ENCODE peak calls at places on chromosome 11, in eight cellular contexts. J, S, T, N, P, Y, M and K are unnamed samples.

GRCh38 chr11:93020248-93021088 is 51.0 kb downstream of the MTNR1B start:
- DNase-seq in J (peak), S (no peak), T (no peak), N (peak), P (no peak), Y (no peak), M (no peak), K (no peak)

GRCh38 chr11:111906680-111907079 is 4.9 kb downstream of the CRYAB start:
- DNase-seq in J (no peak), S (no peak), T (no peak), N (no peak), P (no peak), Y (no peak), M (no peak), K (no peak)

GRCh38 chr11:62726156-62727006 is 876 bp downstream of the HNRNPUL2 start:
- DNase-seq in J (no peak), S (peak), T (no peak), N (no peak), P (no peak), Y (no peak), M (no peak), K (peak)

GRCh38 chr11:9594267-9595046 is 21.0 kb downstream of the WEE1 start:
- DNase-seq in J (peak), S (no peak), T (no peak), N (no peak), P (no peak), Y (no peak), M (no peak), K (no peak)

GRCh38 chr11:17459211-17459610 is 17.4 kb downstream of the ABCC8 start:
- DNase-seq in J (peak), S (no peak), T (no peak), N (no peak), P (no peak), Y (no peak), M (no peak), K (no peak)

GRCh38 chr11:78492973-78493372 is 75.4 kb upstream of the GAB2 start:
- DNase-seq in J (no peak), S (no peak), T (no peak), N (no peak), P (no peak), Y (no peak), M (no peak), K (no peak)

GRCh38 chr11:1875093-1875785 is 16.5 kb downstream of the PRR33 start:
- DNase-seq in J (no peak), S (no peak), T (peak), N (no peak), P (peak), Y (peak), M (no peak), K (peak)

GRCh38 chr11:94400839-94401772 is at the start of gene GPR83:
- DNase-seq in J (no peak), S (peak), T (no peak), N (no peak), P (peak), Y (peak), M (no peak), K (peak)

GRCh38 chr11:13448876-13449275 is 14.1 kb downstream of the BTBD10 start:
- DNase-seq in J (peak), S (no peak), T (no peak), N (no peak), P (peak), Y (no peak), M (no peak), K (no peak)

GRCh38 chr11:69530278-69531070 is 49.0 kb downstream of the LINC01488 start:
- DNase-seq in J (no peak), S (no peak), T (no peak), N (no peak), P (no peak), Y (no peak), M (peak), K (no peak)

GRCh38 chr11:22415481-22415880 is 77.3 kb downstream of the SLC17A6 start:
- DNase-seq in J (no peak), S (no peak), T (no peak), N (no peak), P (no peak), Y (no peak), M (no peak), K (no peak)

GRCh38 chr11:114501901-114502300 is 57.8 kb downstream of the NXPE1 start:
- DNase-seq in J (peak), S (no peak), T (no peak), N (no peak), P (no peak), Y (no peak), M (no peak), K (no peak)

DNA sequence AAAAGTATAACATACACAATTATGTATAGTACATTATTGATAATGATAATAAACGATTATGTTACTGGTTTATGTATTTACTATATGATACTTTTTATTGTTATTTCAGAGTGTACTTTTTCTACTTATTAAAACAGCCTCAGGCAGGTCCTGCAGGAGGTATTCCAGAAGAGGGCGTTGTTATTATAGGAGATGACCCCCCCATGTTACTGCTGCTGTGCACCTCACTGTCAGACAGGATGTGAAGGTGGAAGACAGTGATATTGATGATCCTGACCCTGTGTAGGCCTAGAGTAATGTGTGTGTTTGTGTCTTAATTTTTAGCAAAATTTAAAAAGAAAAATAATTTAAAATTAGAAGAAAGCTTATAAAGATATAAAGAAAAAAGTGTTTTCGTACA is 57.6 kb downstream of the REXO2 start:
- DNase-seq in J (no peak), S (no peak), T (no peak), N (no peak), P (no peak), Y (no peak), M (no peak), K (no peak)
- TF ChIP-seq CTCF in J (no peak), S (no peak), T (no peak), N (no peak), P (no peak), Y (no peak), M (no peak), K (no peak)

DNA sequence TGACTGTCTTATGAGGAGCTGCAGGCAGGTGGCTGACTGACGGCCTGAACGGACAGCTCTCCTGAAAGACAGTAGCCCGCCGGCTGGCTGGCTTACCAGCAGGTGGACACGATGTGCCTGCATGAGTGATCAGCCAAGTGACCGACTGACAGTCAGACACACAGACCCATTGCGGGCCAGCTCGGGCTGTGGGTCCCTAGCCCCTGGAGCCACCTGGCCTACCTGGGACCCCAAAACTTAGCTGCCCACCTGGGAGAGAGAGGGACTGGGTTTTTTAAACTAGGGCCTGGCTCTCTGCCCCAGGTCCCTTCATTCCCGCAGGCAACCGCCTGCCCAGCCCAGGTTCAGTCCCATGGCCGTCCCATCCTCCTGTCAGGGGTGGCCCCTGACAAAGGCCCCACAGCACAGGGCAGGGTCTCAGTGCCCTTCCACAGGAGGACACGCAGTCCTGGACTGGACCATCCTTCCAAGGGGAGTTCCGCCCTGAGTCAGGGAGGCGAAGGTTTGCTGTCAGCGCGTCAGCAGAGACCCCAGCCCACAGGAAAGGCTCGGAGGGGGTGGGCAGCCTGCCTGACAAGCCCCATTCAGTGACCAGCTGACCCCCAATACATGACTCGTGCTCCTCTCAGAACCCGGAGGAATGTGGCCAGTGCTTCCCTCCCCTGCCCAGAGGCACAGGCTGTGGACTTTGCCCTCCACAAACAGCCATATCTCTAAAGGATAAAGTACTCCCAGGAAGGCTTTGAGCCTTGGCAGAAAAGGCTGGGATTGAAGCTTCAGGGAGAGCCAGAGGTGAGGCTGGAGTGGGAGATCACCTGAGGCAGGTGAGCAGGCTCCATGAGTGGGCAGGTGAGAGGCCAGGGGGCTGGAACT is 8.4 kb downstream of the SLCO2B1 start:
- DNase-seq in J (no peak), S (no peak), T (no peak), N (no peak), P (no peak), Y (no peak), M (no peak), K (no peak)
- TF ChIP-seq CTCF in J (no peak), S (no peak), T (no peak), N (no peak), P (no peak), Y (no peak), M (no peak), K (no peak)

DNA sequence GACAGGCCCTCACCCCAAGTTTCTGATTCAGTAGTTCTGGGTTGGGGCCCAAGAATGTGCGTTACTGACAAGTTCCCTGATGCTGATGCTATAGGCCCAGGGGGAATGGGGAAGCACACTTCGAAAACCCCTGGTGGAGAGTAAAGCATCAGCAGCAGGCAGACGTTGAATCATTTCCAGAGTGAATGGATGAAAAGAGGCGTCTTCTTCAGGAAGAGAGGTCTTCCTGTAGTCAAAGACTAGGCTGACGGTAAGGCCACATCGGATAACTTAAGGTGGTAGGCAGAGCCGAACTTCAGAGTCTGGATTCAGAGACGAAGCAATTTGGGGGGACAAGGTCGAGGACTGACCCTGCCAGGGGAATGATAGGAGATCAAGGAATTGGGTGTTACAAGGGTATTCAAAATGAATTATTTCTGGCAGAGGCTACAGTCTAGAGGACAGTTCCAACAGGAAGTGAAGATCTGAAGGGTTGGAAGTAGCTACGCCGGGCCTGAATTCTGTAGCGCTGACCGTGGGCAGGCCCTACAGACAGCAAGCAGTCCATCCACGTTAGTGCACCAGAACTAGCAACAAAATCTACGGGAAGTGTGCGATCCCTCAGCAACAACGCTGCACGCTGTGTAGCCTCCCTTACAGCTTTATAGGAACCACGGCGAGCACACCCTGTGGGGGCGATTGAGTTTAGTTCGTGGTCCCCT is 862 bp upstream of the CENATAC start:
- DNase-seq in J (peak), S (no peak), T (no peak), N (no peak), P (no peak), Y (peak), M (no peak), K (no peak)
- TF ChIP-seq CTCF in J (peak), S (no peak), T (peak), N (no peak), P (no peak), Y (peak), M (peak), K (peak)

DNA sequence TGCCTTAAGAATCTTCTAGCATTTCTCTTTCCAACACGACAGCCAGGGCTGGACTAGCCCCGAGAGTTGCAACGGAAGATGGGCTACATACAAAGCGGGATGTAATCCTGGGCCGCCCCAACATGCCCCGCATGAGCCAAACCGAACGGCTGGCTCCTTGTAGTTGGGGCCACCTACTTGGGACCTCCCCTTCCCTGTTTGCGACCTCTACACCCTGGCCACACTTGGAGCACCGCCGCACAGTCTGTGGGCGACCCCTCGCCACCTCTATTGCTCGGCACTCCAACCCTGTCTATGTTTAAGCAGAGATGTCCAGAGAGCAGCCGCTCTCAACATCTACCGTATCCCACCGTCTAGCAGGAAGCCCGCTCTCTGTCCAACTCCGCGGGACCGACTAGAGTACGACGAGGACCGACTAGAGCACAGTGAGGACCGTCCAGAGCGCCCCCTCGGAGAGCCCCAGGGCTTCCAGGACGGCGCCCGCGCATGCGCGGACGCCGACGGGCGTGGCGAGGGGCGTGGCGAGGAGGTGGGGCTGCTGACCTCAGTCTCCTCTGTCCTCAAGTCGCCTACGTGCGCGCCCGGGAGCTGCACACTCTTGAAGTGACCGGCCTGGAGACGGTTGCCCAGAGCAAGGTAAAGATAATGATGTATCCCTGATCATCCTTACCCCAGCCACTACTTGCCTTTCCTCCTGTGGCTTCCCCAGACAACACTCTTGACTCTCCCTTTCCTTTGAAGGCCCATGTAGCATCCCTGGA is 32.3 kb downstream of the NEAT1 start:
- DNase-seq in J (peak), S (peak), T (peak), N (peak), P (peak), Y (peak), M (peak), K (peak)
- TF ChIP-seq CTCF in J (no peak), S (no peak), T (no peak), N (no peak), P (no peak), Y (peak), M (no peak), K (no peak)